ENCODE peak calls at places on chromosomes 6 and 20, in six cellular contexts. One of them, this sample, is unnamed.
A peak's percentile ranks its signal among the peaks of the same experiment; 100 is the strongest.

GRCh38 chr6:79042088-79042798 is 35.8 kb downstream of the PHIP start:
- DNase-seq in Caco-2: no peak
- DNase-seq in heart right ventricle: no peak
- DNase-seq in IMR-90: no peak
- DNase-seq in tibial nerve: no peak
- DNase-seq in adrenal gland: no peak
- DNase-seq in this sample: no peak

GRCh38 chr6:124446966-124447365 is 515.3 kb upstream of the RNF217 start:
- DNase-seq in Caco-2: no peak
- DNase-seq in heart right ventricle: no peak
- DNase-seq in IMR-90: no peak
- DNase-seq in tibial nerve: no peak
- DNase-seq in adrenal gland: no peak
- DNase-seq in this sample: no peak

GRCh38 chr20:1934578-1935573 is 39.7 kb downstream of the SIRPA start:
- DNase-seq in Caco-2: no peak
- DNase-seq in heart right ventricle: peak; percentile 73
- DNase-seq in IMR-90: peak; percentile 78
- DNase-seq in tibial nerve: peak; percentile 89
- DNase-seq in adrenal gland: peak; percentile 62
- DNase-seq in this sample: peak; percentile 90

GRCh38 chr6:52262620-52263344 is 18.5 kb upstream of the IL17F start:
- DNase-seq in Caco-2: no peak
- DNase-seq in heart right ventricle: no peak
- DNase-seq in IMR-90: no peak
- DNase-seq in tibial nerve: no peak
- DNase-seq in adrenal gland: no peak
- DNase-seq in this sample: no peak

GRCh38 chr6:156801712-156802111 is 24.5 kb downstream of the ARID1B start:
- DNase-seq in Caco-2: no peak
- DNase-seq in heart right ventricle: no peak
- DNase-seq in IMR-90: no peak
- DNase-seq in tibial nerve: no peak
- DNase-seq in adrenal gland: no peak
- DNase-seq in this sample: no peak

GRCh38 chr20:23640018-23640872 is 2.5 kb upstream of the CST3 start:
- DNase-seq in Caco-2: no peak
- DNase-seq in heart right ventricle: no peak
- DNase-seq in IMR-90: no peak
- DNase-seq in tibial nerve: no peak
- DNase-seq in adrenal gland: no peak
- DNase-seq in this sample: no peak

GRCh38 chr6:102223942-102224341 is 830.4 kb downstream of the GRIK2 start:
- DNase-seq in Caco-2: no peak
- DNase-seq in heart right ventricle: no peak
- DNase-seq in IMR-90: no peak
- DNase-seq in tibial nerve: no peak
- DNase-seq in adrenal gland: no peak
- DNase-seq in this sample: no peak

GRCh38 chr20:17169575-17170136 is 57.2 kb upstream of the PCSK2 start:
- DNase-seq in Caco-2: no peak
- DNase-seq in heart right ventricle: no peak
- DNase-seq in IMR-90: no peak
- DNase-seq in tibial nerve: no peak
- DNase-seq in adrenal gland: no peak
- DNase-seq in this sample: no peak

GRCh38 chr6:83199865-83200230 is 6.7 kb downstream of the RWDD2A start:
- DNase-seq in Caco-2: no peak
- DNase-seq in heart right ventricle: no peak
- DNase-seq in IMR-90: peak; percentile 92
- DNase-seq in tibial nerve: no peak
- DNase-seq in adrenal gland: no peak
- DNase-seq in this sample: peak; percentile 80

GRCh38 chr6:42100029-42100901 is 42.2 kb downstream of the C6orf132 start:
- DNase-seq in Caco-2: no peak
- DNase-seq in heart right ventricle: no peak
- DNase-seq in IMR-90: peak; percentile 84
- DNase-seq in tibial nerve: no peak
- DNase-seq in adrenal gland: peak; percentile 66
- DNase-seq in this sample: peak; percentile 27

GRCh38 chr20:61959301-61959700 is 106.4 kb downstream of the TAF4 start:
- DNase-seq in Caco-2: peak; percentile 62
- DNase-seq in heart right ventricle: no peak
- DNase-seq in IMR-90: no peak
- DNase-seq in tibial nerve: no peak
- DNase-seq in adrenal gland: peak; percentile 11
- DNase-seq in this sample: no peak

GRCh38 chr6:19035454-19035853 is 648.3 kb downstream of the RNF144B start:
- DNase-seq in Caco-2: no peak
- DNase-seq in heart right ventricle: no peak
- DNase-seq in IMR-90: no peak
- DNase-seq in tibial nerve: no peak
- DNase-seq in adrenal gland: no peak
- DNase-seq in this sample: no peak

GRCh38 chr6:132252113-132252512 is 149.2 kb downstream of the MOXD1 start:
- DNase-seq in Caco-2: no peak
- DNase-seq in heart right ventricle: no peak
- DNase-seq in IMR-90: no peak
- DNase-seq in tibial nerve: no peak
- DNase-seq in adrenal gland: no peak
- DNase-seq in this sample: peak; percentile 67

GRCh38 chr6:132251711-132252110 is 149.6 kb downstream of the MOXD1 start:
- DNase-seq in Caco-2: no peak
- DNase-seq in heart right ventricle: no peak
- DNase-seq in IMR-90: no peak
- DNase-seq in tibial nerve: no peak
- DNase-seq in adrenal gland: no peak
- DNase-seq in this sample: no peak

GRCh38 chr6:132244744-132245143 is 156.5 kb downstream of the MOXD1 start:
- DNase-seq in Caco-2: no peak
- DNase-seq in heart right ventricle: no peak
- DNase-seq in IMR-90: no peak
- DNase-seq in tibial nerve: no peak
- DNase-seq in adrenal gland: no peak
- DNase-seq in this sample: no peak

GRCh38 chr6:132246632-132247270 is 154.5 kb downstream of the MOXD1 start:
- DNase-seq in Caco-2: no peak
- DNase-seq in heart right ventricle: no peak
- DNase-seq in IMR-90: no peak
- DNase-seq in tibial nerve: no peak
- DNase-seq in adrenal gland: no peak
- DNase-seq in this sample: peak; percentile 33

DNA sequence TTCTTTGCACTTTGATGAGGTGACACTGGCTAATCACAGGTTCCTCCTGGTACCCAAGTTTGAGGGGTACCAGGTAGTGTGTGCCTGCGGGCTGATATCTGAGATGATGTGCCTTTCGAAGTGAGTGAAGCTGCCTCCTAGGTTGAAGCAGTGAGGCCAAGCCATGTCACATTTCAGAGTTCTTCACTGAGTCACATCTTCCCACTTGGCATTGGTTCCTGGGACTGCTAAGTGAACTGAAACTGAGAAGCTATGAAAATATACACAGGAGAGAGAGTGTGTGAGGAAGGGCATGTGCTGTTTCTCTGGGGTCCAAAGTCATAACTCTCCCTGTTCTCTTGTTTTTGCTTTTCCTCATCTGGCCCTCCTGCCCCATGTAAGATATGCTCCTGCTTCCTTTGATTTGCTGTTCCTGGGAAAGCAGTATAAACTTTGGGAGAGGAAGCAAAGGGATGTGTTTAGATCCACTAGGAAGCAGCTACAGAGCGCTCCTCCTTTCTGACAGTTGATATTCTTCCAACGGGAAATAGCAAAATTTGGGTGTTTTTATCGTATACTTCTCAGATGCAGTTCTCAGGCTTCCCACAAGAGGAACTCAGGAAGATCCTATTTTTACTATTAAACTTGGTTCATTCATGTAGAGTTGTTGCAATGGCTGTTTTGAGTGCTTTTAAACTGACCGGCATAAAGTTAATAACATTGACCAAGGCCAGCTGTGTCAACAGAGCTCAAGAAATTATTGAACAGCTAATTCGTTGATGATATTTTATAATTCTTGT is 153.7 kb downstream of the MOXD1 start:
- DNase-seq in Caco-2: no peak
- DNase-seq in heart right ventricle: no peak
- DNase-seq in IMR-90: peak; percentile 78
- DNase-seq in tibial nerve: no peak
- DNase-seq in adrenal gland: no peak
- DNase-seq in this sample: no peak
- TF ChIP-seq CTCF in Caco-2: no peak
- TF ChIP-seq CTCF in heart right ventricle: no peak
- TF ChIP-seq CTCF in IMR-90: no peak
- TF ChIP-seq CTCF in tibial nerve: no peak
- TF ChIP-seq CTCF in adrenal gland: no peak
- TF ChIP-seq CTCF in this sample: no peak

GRCh38 chr20:53580376-53581111 is 13.1 kb downstream of the ZNF217 start:
- DNase-seq in Caco-2: no peak
- DNase-seq in heart right ventricle: no peak
- DNase-seq in IMR-90: no peak
- DNase-seq in tibial nerve: no peak
- DNase-seq in adrenal gland: no peak
- DNase-seq in this sample: no peak
- H3K4me1 ChIP-seq in Caco-2: peaks cover 39% of the 10 kb centered on the region
- H3K4me1 ChIP-seq in heart right ventricle: peaks cover 85% of the 10 kb centered on the region
- H3K4me1 ChIP-seq in IMR-90: peaks cover 20% of the 10 kb centered on the region
- H3K4me1 ChIP-seq in tibial nerve: peaks cover 71% of the 10 kb centered on the region
- H3K4me1 ChIP-seq in adrenal gland: peaks cover 42% of the 10 kb centered on the region
- H3K4me1 ChIP-seq in this sample: peaks cover 37% of the 10 kb centered on the region

GRCh38 chr6:45377555-45378323 is at the start of gene SUPT3H:
- DNase-seq in Caco-2: peak; percentile 94
- DNase-seq in heart right ventricle: peak; percentile 94
- DNase-seq in IMR-90: peak; percentile 93
- DNase-seq in tibial nerve: peak; percentile 82
- DNase-seq in adrenal gland: peak; percentile 93
- DNase-seq in this sample: peak; percentile 74
- TF ChIP-seq CTCF in Caco-2: peak; percentile 22
- TF ChIP-seq CTCF in heart right ventricle: no peak
- TF ChIP-seq CTCF in IMR-90: peak; percentile 27
- TF ChIP-seq CTCF in tibial nerve: peak; percentile 42
- TF ChIP-seq CTCF in adrenal gland: no peak
- TF ChIP-seq CTCF in this sample: peak; percentile 52

GRCh38 chr6:81623106-81623834 is 129.2 kb downstream of the TENT5A start:
- DNase-seq in Caco-2: peak; percentile 78
- DNase-seq in heart right ventricle: no peak
- DNase-seq in IMR-90: peak; percentile 53
- DNase-seq in tibial nerve: no peak
- DNase-seq in adrenal gland: no peak
- DNase-seq in this sample: no peak
- H3K4me1 ChIP-seq in Caco-2: peaks cover 59% of the 10 kb centered on the region
- H3K4me1 ChIP-seq in heart right ventricle: no peaks in the 10 kb centered on the region
- H3K4me1 ChIP-seq in IMR-90: no peaks in the 10 kb centered on the region
- H3K4me1 ChIP-seq in tibial nerve: no peaks in the 10 kb centered on the region
- H3K4me1 ChIP-seq in adrenal gland: no peaks in the 10 kb centered on the region
- H3K4me1 ChIP-seq in this sample: no peaks in the 10 kb centered on the region

GRCh38 chr6:122778334-122778733 is 1.2 kb upstream of the FABP7 start:
- DNase-seq in Caco-2: no peak
- DNase-seq in heart right ventricle: no peak
- DNase-seq in IMR-90: no peak
- DNase-seq in tibial nerve: no peak
- DNase-seq in adrenal gland: no peak
- DNase-seq in this sample: no peak

GRCh38 chr6:122778961-122779671 is 400 bp upstream of the FABP7 start:
- DNase-seq in Caco-2: no peak
- DNase-seq in heart right ventricle: no peak
- DNase-seq in IMR-90: no peak
- DNase-seq in tibial nerve: no peak
- DNase-seq in adrenal gland: no peak
- DNase-seq in this sample: no peak

GRCh38 chr6:122780114-122780513 is 598 bp downstream of the FABP7 start:
- DNase-seq in Caco-2: no peak
- DNase-seq in heart right ventricle: no peak
- DNase-seq in IMR-90: no peak
- DNase-seq in tibial nerve: no peak
- DNase-seq in adrenal gland: no peak
- DNase-seq in this sample: no peak

GRCh38 chr6:122781716-122782115 is 2.2 kb downstream of the FABP7 start:
- DNase-seq in Caco-2: no peak
- DNase-seq in heart right ventricle: no peak
- DNase-seq in IMR-90: no peak
- DNase-seq in tibial nerve: no peak
- DNase-seq in adrenal gland: no peak
- DNase-seq in this sample: no peak

DNA sequence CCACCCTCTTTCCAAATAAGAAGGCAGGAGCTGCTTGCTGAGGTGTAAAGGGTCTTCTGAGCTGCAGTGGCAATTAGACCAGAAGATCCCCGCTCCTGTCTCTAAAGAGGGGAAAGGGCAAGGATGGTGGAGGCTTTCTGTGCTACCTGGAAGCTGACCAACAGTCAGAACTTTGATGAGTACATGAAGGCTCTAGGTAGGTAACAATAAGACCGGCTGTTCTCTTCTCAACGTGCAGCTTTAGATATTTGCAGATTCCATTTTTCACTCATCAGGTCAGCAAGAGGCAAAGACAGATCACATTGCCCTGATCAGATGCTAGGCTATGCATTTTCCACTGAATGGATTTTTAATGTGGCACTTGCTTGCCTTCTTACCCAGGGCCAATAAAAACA is at the start of gene FABP7:
- DNase-seq in Caco-2: no peak
- DNase-seq in heart right ventricle: no peak
- DNase-seq in IMR-90: no peak
- DNase-seq in tibial nerve: no peak
- DNase-seq in adrenal gland: no peak
- DNase-seq in this sample: no peak
- TF ChIP-seq CTCF in Caco-2: no peak
- TF ChIP-seq CTCF in heart right ventricle: no peak
- TF ChIP-seq CTCF in IMR-90: no peak
- TF ChIP-seq CTCF in tibial nerve: no peak
- TF ChIP-seq CTCF in adrenal gland: no peak
- TF ChIP-seq CTCF in this sample: no peak

GRCh38 chr6:15375638-15376290 is 129.9 kb downstream of the JARID2 start:
- DNase-seq in Caco-2: no peak
- DNase-seq in heart right ventricle: no peak
- DNase-seq in IMR-90: no peak
- DNase-seq in tibial nerve: no peak
- DNase-seq in adrenal gland: no peak
- DNase-seq in this sample: no peak

GRCh38 chr6:15372932-15373331 is 127.1 kb downstream of the JARID2 start:
- DNase-seq in Caco-2: no peak
- DNase-seq in heart right ventricle: no peak
- DNase-seq in IMR-90: no peak
- DNase-seq in tibial nerve: no peak
- DNase-seq in adrenal gland: no peak
- DNase-seq in this sample: no peak

GRCh38 chr6:15374119-15374518 is 128.2 kb downstream of the JARID2 start:
- DNase-seq in Caco-2: no peak
- DNase-seq in heart right ventricle: no peak
- DNase-seq in IMR-90: no peak
- DNase-seq in tibial nerve: no peak
- DNase-seq in adrenal gland: no peak
- DNase-seq in this sample: no peak

GRCh38 chr6:15376900-15377487 is 131.1 kb downstream of the JARID2 start:
- DNase-seq in Caco-2: no peak
- DNase-seq in heart right ventricle: no peak
- DNase-seq in IMR-90: no peak
- DNase-seq in tibial nerve: no peak
- DNase-seq in adrenal gland: no peak
- DNase-seq in this sample: no peak

GRCh38 chr6:15375018-15375417 is 129.1 kb downstream of the JARID2 start:
- DNase-seq in Caco-2: no peak
- DNase-seq in heart right ventricle: no peak
- DNase-seq in IMR-90: no peak
- DNase-seq in tibial nerve: no peak
- DNase-seq in adrenal gland: no peak
- DNase-seq in this sample: no peak
- H3K4me1 ChIP-seq in Caco-2: peaks cover 14% of the 10 kb centered on the region
- H3K4me1 ChIP-seq in heart right ventricle: peaks cover 21% of the 10 kb centered on the region
- H3K4me1 ChIP-seq in IMR-90: no peaks in the 10 kb centered on the region
- H3K4me1 ChIP-seq in tibial nerve: peaks cover 44% of the 10 kb centered on the region
- H3K4me1 ChIP-seq in adrenal gland: peaks cover 30% of the 10 kb centered on the region
- H3K4me1 ChIP-seq in this sample: peaks cover 26% of the 10 kb centered on the region